ENCODE peak calls at places on chromosomes 2 and 18, in five cellular contexts. K is breast epithelium, U is HL-60, Y is AG10803, W is HFFc6. J is an unnamed sample.
A peak's percentile ranks its signal among the peaks of the same experiment; 100 is the strongest.

GRCh38 chr2:44016282-44016681 is 20.5 kb upstream of the LRPPRC start:
- DNase-seq in K (no peak), U (peak; percentile 22), Y (peak; percentile 37), W (no peak), J (peak; percentile 42)

GRCh38 chr2:235498556-235499305 is 4.9 kb downstream of the AGAP1 start:
- DNase-seq in K (no peak), U (no peak), Y (no peak), W (no peak), J (no peak)

GRCh38 chr2:27013738-27014137 is 19.0 kb upstream of the TMEM214 start:
- DNase-seq in K (no peak), U (no peak), Y (no peak), W (no peak), J (no peak)

GRCh38 chr2:25453199-25453903 is 111.6 kb upstream of the DNMT3A start:
- DNase-seq in K (no peak), U (no peak), Y (no peak), W (no peak), J (no peak)

GRCh38 chr2:60581461-60582282 is 28.2 kb upstream of the BCL11A start:
- DNase-seq in K (peak; percentile 48), U (peak; percentile 65), Y (peak; percentile 34), W (peak; percentile 27), J (peak; percentile 73)

GRCh38 chr18:50009772-50010171 is 185.2 kb downstream of the MYO5B start:
- DNase-seq in K (peak; percentile 22), U (peak; percentile 57), Y (peak; percentile 16), W (peak; percentile 23), J (peak; percentile 10)

GRCh38 chr2:186590538-186591441 is 934 bp downstream of the ITGAV start:
- DNase-seq in K (no peak), U (peak; percentile 41), Y (no peak), W (peak; percentile 32), J (peak; percentile 36)

GRCh38 chr2:234363011-234363487 is 133.8 kb downstream of the ARL4C start:
- DNase-seq in K (no peak), U (no peak), Y (peak; percentile 70), W (no peak), J (no peak)

GRCh38 chr18:7173216-7173615 is 55.6 kb upstream of the LAMA1 start:
- DNase-seq in K (no peak), U (no peak), Y (no peak), W (no peak), J (no peak)

GRCh38 chr18:51153659-51154371 is 43.7 kb downstream of the MEX3C start:
- DNase-seq in K (no peak), U (peak; percentile 58), Y (no peak), W (no peak), J (no peak)

GRCh38 chr18:79258447-79258846 is 137.3 kb upstream of the NFATC1 start:
- DNase-seq in K (no peak), U (no peak), Y (no peak), W (no peak), J (no peak)

GRCh38 chr2:128199141-128199540 is 108.1 kb downstream of the UGGT1 start:
- DNase-seq in K (no peak), U (no peak), Y (no peak), W (no peak), J (peak; percentile 11)

GRCh38 chr18:29087616-29088246 is 910.8 kb upstream of the CDH2 start:
- DNase-seq in K (no peak), U (no peak), Y (peak; percentile 3), W (no peak), J (no peak)

GRCh38 chr2:120105360-120105759 is 92.5 kb downstream of the EPB41L5 start:
- DNase-seq in K (no peak), U (no peak), Y (no peak), W (no peak), J (no peak)

GRCh38 chr2:216478151-216478550 is 20.5 kb upstream of the RPL37A start:
- DNase-seq in K (no peak), U (no peak), Y (peak; percentile 43), W (peak; percentile 60), J (peak; percentile 86)

GRCh38 chr18:44356566-44357157 is 324.0 kb upstream of the SETBP1 start:
- DNase-seq in K (no peak), U (no peak), Y (no peak), W (no peak), J (no peak)

GRCh38 chr18:6683112-6683876 is 46.2 kb upstream of the ARHGAP28 start:
- DNase-seq in K (no peak), U (no peak), Y (no peak), W (no peak), J (no peak)

GRCh38 chr2:191230174-191230573 is 15.0 kb upstream of the MYO1B start:
- DNase-seq in K (no peak), U (no peak), Y (peak; percentile 97), W (peak; percentile 80), J (peak; percentile 59)

GRCh38 chr2:86584164-86584913 is 21.1 kb upstream of the CHMP3 start:
- DNase-seq in K (no peak), U (peak; percentile 22), Y (no peak), W (peak; percentile 27), J (no peak)

GRCh38 chr2:170076189-170076588 is 101.8 kb upstream of the MYO3B start:
- DNase-seq in K (no peak), U (no peak), Y (no peak), W (no peak), J (no peak)
- TF ChIP-seq CTCF in K (no peak), U (no peak), Y (no peak), W (no peak), J (no peak)

GRCh38 chr2:129813404-129813803 is 166.1 kb upstream of the RAB6C start:
- DNase-seq in K (no peak), U (no peak), Y (no peak), W (no peak), J (no peak)
- TF ChIP-seq CTCF in K (no peak), U (no peak), Y (peak; percentile 38), W (no peak), J (no peak)

GRCh38 chr2:1413156-1413690 is at the start of gene TPO:
- DNase-seq in K (no peak), U (no peak), Y (no peak), W (no peak), J (no peak)

GRCh38 chr2:1407950-1408695 is 5.1 kb upstream of the TPO start:
- DNase-seq in K (no peak), U (no peak), Y (no peak), W (no peak), J (no peak)

GRCh38 chr2:1415501-1415900 is 2.2 kb downstream of the TPO start:
- DNase-seq in K (no peak), U (no peak), Y (no peak), W (no peak), J (no peak)

GRCh38 chr2:1414121-1414520 is 858 bp downstream of the TPO start:
- DNase-seq in K (no peak), U (no peak), Y (no peak), W (no peak), J (no peak)
- TF ChIP-seq CTCF in K (no peak), U (no peak), Y (no peak), W (no peak), J (no peak)

DNA sequence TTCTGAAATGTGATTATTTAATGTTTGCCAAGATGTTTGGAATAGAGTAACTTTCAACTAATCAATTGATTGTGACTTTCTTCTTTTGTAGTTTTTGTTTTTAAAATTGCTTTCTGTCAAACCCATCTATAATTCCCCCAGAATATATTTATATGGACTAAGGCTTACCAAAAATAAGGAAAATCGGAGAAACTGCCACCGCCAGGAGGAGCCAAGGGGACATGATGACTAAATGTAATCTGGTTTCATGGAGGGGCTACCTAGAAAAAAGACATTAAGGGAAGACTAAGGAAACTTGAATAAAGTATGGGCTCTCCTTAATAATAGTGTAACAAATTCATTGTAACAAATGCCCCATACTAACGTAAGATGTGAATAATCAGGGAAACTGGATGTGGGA is 19.5 kb downstream of the BOLA3 start:
- DNase-seq in K (no peak), U (no peak), Y (no peak), W (no peak), J (no peak)
- TF ChIP-seq CTCF in K (no peak), U (no peak), Y (peak; percentile 21), W (peak; percentile 65), J (no peak)

GRCh38 chr2:231359948-231360347 is 35.6 kb upstream of the B3GNT7 start:
- DNase-seq in K (no peak), U (no peak), Y (no peak), W (no peak), J (no peak)

GRCh38 chr2:231360881-231361294 is 34.6 kb upstream of the B3GNT7 start:
- DNase-seq in K (no peak), U (peak; percentile 38), Y (no peak), W (no peak), J (no peak)

GRCh38 chr2:231362785-231363184 is 32.7 kb upstream of the B3GNT7 start:
- DNase-seq in K (no peak), U (peak; percentile 30), Y (no peak), W (no peak), J (no peak)

GRCh38 chr2:231360401-231360800 is 35.1 kb upstream of the B3GNT7 start:
- DNase-seq in K (no peak), U (no peak), Y (no peak), W (no peak), J (no peak)

GRCh38 chr2:231361701-231362588 is 33.6 kb upstream of the B3GNT7 start:
- DNase-seq in K (no peak), U (peak; percentile 89), Y (no peak), W (no peak), J (no peak)
- TF ChIP-seq CTCF in K (no peak), U (peak; percentile 24), Y (no peak), W (no peak), J (no peak)

GRCh38 chr18:77133920-77134496 is 1.4 kb upstream of the MBP start:
- DNase-seq in K (peak; percentile 43), U (peak; percentile 92), Y (peak; percentile 38), W (no peak), J (no peak)
- TF ChIP-seq CTCF in K (no peak), U (peak; percentile 25), Y (peak; percentile 3), W (no peak), J (no peak)

DNA sequence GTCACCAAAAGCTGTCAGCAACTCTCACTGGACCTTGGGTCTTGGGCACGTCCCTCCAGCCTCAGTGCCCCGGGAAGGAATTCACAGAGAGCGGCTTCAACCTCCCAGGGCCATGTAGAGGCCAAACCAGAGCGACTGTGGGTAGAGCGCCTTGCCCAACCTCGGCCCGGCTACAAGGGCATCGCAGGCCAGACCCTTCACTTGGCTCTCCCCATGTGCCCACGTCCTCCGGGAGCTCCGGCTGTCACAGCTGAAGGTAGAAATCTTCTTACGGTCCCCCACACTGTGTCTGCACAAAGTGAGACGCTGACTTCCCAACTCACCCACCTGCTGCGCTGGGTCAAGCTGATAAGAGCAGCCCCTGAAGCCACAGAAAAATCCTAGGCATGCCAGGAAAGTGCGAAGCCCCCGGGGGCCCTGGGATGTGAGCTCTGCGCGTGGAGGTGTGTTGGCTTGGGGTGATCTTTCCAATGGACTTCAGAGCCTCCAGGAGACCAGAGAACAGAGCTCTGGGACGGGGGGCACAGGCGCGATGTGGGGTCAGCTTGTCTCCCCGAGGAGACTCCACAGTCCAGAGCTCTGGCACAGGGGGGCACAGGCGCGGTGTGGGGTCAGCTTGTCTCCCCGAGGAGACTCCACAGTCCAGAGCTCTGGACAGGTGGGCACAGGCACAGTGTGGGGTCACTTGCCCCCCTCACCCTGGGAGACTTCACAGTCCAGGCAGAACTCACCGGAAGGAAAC is 105.5 kb downstream of the RTP5 start:
- DNase-seq in K (no peak), U (no peak), Y (no peak), W (no peak), J (no peak)
- TF ChIP-seq CTCF in K (no peak), U (no peak), Y (no peak), W (no peak), J (no peak)

J was measured in RWPE1.